ENCODE peak calls at places on chromosomes 7 and 10, in nine cellular contexts. V is heart left ventricle, S is suprapubic skin, X is gastrocnemius medialis, P is uterus, A is A549, U is stomach, T is right lobe of liver, K is ovary. Z is an unnamed sample.

GRCh38 chr10:91162050-91162494 is 58.4 kb upstream of the PCGF5 start:
- DNase-seq in V (peak), S (no peak), X (no peak), P (no peak), A (peak), U (no peak), T (no peak), K (no peak), Z (no peak)

GRCh38 chr7:90594791-90595317 is 1.3 kb upstream of the CDK14 start:
- DNase-seq in V (peak), S (no peak), X (peak), P (peak), A (no peak), U (no peak), T (no peak), K (no peak), Z (no peak)

GRCh38 chr10:79090134-79090803 is 21.5 kb downstream of the ZMIZ1 start:
- DNase-seq in V (no peak), S (no peak), X (no peak), P (no peak), A (no peak), U (no peak), T (no peak), K (no peak), Z (no peak)

GRCh38 chr7:96548664-96549063 is 161.0 kb downstream of the SEM1 start:
- DNase-seq in V (no peak), S (no peak), X (no peak), P (no peak), A (peak), U (no peak), T (peak), K (no peak), Z (no peak)

GRCh38 chr10:77027576-77027975 is 610.0 kb downstream of the KCNMA1 start:
- DNase-seq in V (no peak), S (no peak), X (no peak), P (no peak), A (no peak), U (no peak), T (no peak), K (no peak), Z (no peak)

GRCh38 chr7:22885824-22886255 is 63.2 kb upstream of the TOMM7 start:
- DNase-seq in V (no peak), S (no peak), X (no peak), P (no peak), A (no peak), U (no peak), T (no peak), K (no peak), Z (no peak)

GRCh38 chr7:72805526-72806494 is 22.2 kb downstream of the TYW1B start:
- DNase-seq in V (no peak), S (no peak), X (no peak), P (no peak), A (no peak), U (no peak), T (no peak), K (no peak), Z (no peak)

GRCh38 chr7:43583424-43584199 is 704 bp downstream of the STK17A start:
- DNase-seq in V (peak), S (peak), X (peak), P (peak), A (no peak), U (peak), T (peak), K (peak), Z (no peak)

GRCh38 chr10:26779176-26779860 is 81.4 kb downstream of the ABI1 start:
- DNase-seq in V (no peak), S (no peak), X (no peak), P (no peak), A (no peak), U (no peak), T (no peak), K (no peak), Z (no peak)

GRCh38 chr7:71739520-71740195 is 607.7 kb downstream of the GALNT17 start:
- DNase-seq in V (no peak), S (no peak), X (no peak), P (no peak), A (no peak), U (no peak), T (no peak), K (no peak), Z (peak)

GRCh38 chr10:77391605-77392235 is 245.9 kb downstream of the KCNMA1 start:
- DNase-seq in V (peak), S (peak), X (peak), P (peak), A (peak), U (peak), T (peak), K (peak), Z (no peak)

GRCh38 chr10:76333801-76334200 is 902.4 kb downstream of the LRMDA start:
- DNase-seq in V (no peak), S (no peak), X (no peak), P (no peak), A (no peak), U (no peak), T (no peak), K (no peak), Z (no peak)

GRCh38 chr10:50561266-50561665 is 62.5 kb downstream of the SGMS1 start:
- DNase-seq in V (no peak), S (no peak), X (no peak), P (no peak), A (no peak), U (no peak), T (no peak), K (no peak), Z (no peak)

GRCh38 chr10:95531041-95531809 is 29.9 kb downstream of the SORBS1 start:
- DNase-seq in V (no peak), S (no peak), X (no peak), P (no peak), A (no peak), U (no peak), T (no peak), K (no peak), Z (no peak)

GRCh38 chr10:130480491-130480890 is 344.3 kb downstream of the GLRX3 start:
- DNase-seq in V (no peak), S (no peak), X (no peak), P (no peak), A (no peak), U (no peak), T (no peak), K (no peak), Z (no peak)

GRCh38 chr10:64537931-64538330 is 1016.7 kb downstream of the REEP3 start:
- DNase-seq in V (no peak), S (no peak), X (no peak), P (no peak), A (no peak), U (no peak), T (no peak), K (no peak), Z (no peak)

GRCh38 chr7:50656141-50656895 is 91.1 kb upstream of the DDC start:
- DNase-seq in V (no peak), S (peak), X (peak), P (no peak), A (no peak), U (no peak), T (no peak), K (no peak), Z (no peak)

GRCh38 chr10:49632406-49633317 is 18.8 kb downstream of the CHAT start:
- DNase-seq in V (no peak), S (peak), X (no peak), P (no peak), A (no peak), U (no peak), T (no peak), K (no peak), Z (no peak)

GRCh38 chr7:50400114-50400513 is 50.0 kb downstream of the FIGNL1 start:
- DNase-seq in V (no peak), S (no peak), X (no peak), P (no peak), A (no peak), U (no peak), T (no peak), K (no peak), Z (no peak)

GRCh38 chr7:46811529-46811928 is 770.4 kb downstream of the TNS3 start:
- DNase-seq in V (peak), S (peak), X (peak), P (peak), A (no peak), U (no peak), T (no peak), K (peak), Z (no peak)

GRCh38 chr10:16843252-16843870 is 26.1 kb upstream of the RSU1 start:
- DNase-seq in V (peak), S (no peak), X (no peak), P (no peak), A (peak), U (no peak), T (no peak), K (no peak), Z (no peak)

GRCh38 chr7:73977626-73978618 is 50.1 kb upstream of the ELN start:
- DNase-seq in V (no peak), S (peak), X (no peak), P (peak), A (no peak), U (no peak), T (no peak), K (no peak), Z (peak)

GRCh38 chr7:129607471-129608120 is 3.9 kb upstream of the NRF1 start:
- DNase-seq in V (no peak), S (no peak), X (no peak), P (no peak), A (peak), U (no peak), T (no peak), K (no peak), Z (no peak)

GRCh38 chr7:79377097-79377496 is 76.4 kb downstream of the MAGI2 start:
- DNase-seq in V (no peak), S (no peak), X (no peak), P (no peak), A (no peak), U (no peak), T (no peak), K (no peak), Z (no peak)

GRCh38 chr10:133258818-133259602 is 17.7 kb downstream of the ADAM8 start:
- DNase-seq in V (peak), S (peak), X (peak), P (peak), A (peak), U (peak), T (no peak), K (peak), Z (no peak)

GRCh38 chr10:14050598-14050997 is 280.1 kb downstream of the FRMD4A start:
- DNase-seq in V (no peak), S (no peak), X (no peak), P (no peak), A (no peak), U (no peak), T (no peak), K (no peak), Z (no peak)

GRCh38 chr7:99409814-99410213 is 1.0 kb downstream of the BUD31 start:
- DNase-seq in V (no peak), S (no peak), X (no peak), P (no peak), A (no peak), U (no peak), T (no peak), K (no peak), Z (no peak)

GRCh38 chr7:760006-760405 is 32.9 kb upstream of the PRKAR1B start:
- DNase-seq in V (no peak), S (no peak), X (no peak), P (no peak), A (no peak), U (no peak), T (no peak), K (peak), Z (no peak)

GRCh38 chr7:117217636-117218035 is 105.2 kb downstream of the WNT2 start:
- DNase-seq in V (no peak), S (no peak), X (no peak), P (no peak), A (no peak), U (no peak), T (no peak), K (no peak), Z (no peak)

GRCh38 chr7:157521061-157521731 is 184.4 kb downstream of the DNAJB6 start:
- DNase-seq in V (no peak), S (peak), X (no peak), P (no peak), A (no peak), U (peak), T (peak), K (no peak), Z (no peak)

GRCh38 chr7:41942468-41943097 is 239.7 kb upstream of the INHBA start:
- DNase-seq in V (no peak), S (no peak), X (no peak), P (peak), A (no peak), U (no peak), T (peak), K (peak), Z (no peak)

GRCh38 chr7:92727755-92728154 is 108.6 kb downstream of the CDK6 start:
- DNase-seq in V (no peak), S (no peak), X (no peak), P (no peak), A (no peak), U (no peak), T (no peak), K (no peak), Z (no peak)

GRCh38 chr10:88582806-88583583 is at the start of gene RNLS:
- DNase-seq in V (peak), S (peak), X (peak), P (peak), A (peak), U (peak), T (peak), K (peak), Z (peak)
- TF ChIP-seq POLR2A in V (no peak), S (peak), X (no peak), P (peak), A (peak), U (no peak), T (peak), K (peak), Z (no peak)

GRCh38 chr7:38398725-38399321 is 125.4 kb upstream of the TARP start:
- DNase-seq in V (no peak), S (no peak), X (no peak), P (peak), A (peak), U (peak), T (no peak), K (peak), Z (no peak)
- TF ChIP-seq CTCF in V (peak), S (peak), X (peak), P (peak), A (peak), U (peak), T (peak), K (peak), Z (peak)

DNA sequence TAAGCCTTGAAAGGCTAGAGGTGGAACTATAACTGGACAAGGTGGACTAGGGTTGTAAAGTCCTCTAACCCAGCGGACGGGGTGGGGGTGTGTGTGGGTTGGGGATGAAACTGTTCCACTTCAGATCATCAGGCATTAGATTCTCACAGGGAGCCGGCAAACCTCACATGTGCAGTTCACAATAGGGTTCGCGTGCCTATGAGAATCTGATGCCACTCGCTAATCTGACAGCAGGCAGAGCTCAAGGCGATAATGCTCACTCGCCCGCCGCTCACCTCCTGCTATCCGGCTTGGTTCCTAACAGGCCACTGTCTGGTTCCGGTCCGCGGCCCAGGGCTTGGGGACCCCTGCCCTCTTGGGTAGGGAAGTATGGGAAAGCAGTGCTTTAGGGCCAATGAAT is 984 bp upstream of the ERLIN1 start:
- DNase-seq in V (no peak), S (peak), X (no peak), P (no peak), A (no peak), U (no peak), T (no peak), K (peak), Z (no peak)
- TF ChIP-seq POLR2A in V (no peak), S (no peak), X (no peak), P (no peak), A (no peak), U (no peak), T (no peak), K (no peak), Z (no peak)

DNA sequence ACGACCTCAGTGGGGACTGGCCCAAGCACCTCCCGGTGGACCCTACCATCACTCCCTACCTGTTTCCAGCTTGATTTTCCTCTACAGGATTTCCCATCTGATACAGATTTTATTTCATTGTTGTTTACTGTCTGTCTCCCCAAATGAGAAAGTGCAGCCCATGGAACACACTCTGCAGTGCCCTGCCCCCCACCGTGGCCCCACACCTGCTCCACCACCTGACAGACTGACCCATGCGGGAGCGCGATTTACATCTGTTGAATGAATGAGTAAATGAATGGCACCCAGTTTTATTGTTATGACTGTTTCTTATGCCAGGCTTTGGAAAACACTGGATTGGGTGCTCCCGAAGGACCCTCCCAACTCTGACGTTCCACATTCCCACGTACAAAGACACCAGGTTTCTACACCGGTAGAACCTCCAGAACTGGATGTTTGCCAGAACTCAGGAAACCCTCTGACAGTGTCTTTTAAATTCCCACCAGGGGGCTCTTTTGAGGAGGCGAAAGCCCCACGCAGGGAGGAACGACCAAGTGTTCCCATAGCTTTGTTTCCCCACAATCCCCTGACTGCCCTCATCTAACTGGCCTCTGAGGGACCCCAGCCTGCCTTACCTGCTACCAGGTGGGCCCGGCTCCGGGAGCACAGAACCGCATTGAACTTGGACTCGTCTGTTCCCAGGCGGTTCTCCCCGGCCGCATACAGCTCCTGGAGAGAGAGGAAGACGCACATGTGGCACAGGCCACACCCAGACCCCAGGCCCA is 29.0 kb downstream of the PLAC9 start:
- DNase-seq in V (no peak), S (no peak), X (no peak), P (no peak), A (no peak), U (no peak), T (peak), K (no peak), Z (no peak)
- TF ChIP-seq CTCF in V (no peak), S (no peak), X (no peak), P (no peak), A (no peak), U (no peak), T (peak), K (no peak), Z (no peak)

DNA sequence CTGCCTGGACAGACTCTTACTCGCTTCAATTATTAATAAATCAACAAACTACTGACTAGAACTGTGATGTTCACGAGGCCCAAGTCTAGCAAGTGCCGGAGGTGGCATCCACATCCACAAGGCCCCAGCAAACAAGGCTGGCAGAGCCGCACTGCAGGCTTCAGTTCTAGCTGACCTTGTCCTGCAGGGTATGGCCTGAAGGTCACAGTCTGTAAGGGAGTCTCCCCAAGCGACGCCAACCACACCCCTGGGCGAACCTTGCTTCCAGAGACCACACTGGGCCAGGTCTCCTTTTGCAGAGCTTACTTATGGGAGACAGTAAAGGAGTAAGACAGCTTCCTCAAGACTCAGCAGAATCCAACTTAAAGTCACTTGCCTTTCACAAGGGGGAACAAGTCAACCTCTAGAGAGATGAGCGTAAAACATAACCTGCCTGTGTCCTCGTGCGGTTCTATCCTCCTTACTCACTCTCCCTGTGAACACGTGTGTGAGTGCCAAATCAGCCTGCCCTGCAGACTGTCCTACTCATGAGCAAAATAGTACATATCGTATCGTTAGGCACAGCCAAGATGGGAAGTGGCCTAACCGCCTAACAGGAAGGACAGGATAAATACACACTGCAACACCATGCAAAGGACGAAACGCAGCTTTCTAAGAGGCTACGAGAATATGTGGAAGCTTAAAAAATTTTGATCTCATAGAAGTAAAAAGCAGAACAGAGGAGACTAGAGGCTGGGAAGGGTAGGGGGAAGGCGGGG is 22.7 kb downstream of the FAM53B start:
- DNase-seq in V (peak), S (peak), X (peak), P (no peak), A (no peak), U (no peak), T (no peak), K (no peak), Z (no peak)
- TF ChIP-seq POLR2A in V (no peak), S (no peak), X (peak), P (no peak), A (no peak), U (no peak), T (no peak), K (no peak), Z (no peak)

GRCh38 chr7:121605297-121605640 is 209.2 kb upstream of the FAM3C start:
- DNase-seq in V (no peak), S (no peak), X (no peak), P (no peak), A (no peak), U (no peak), T (no peak), K (no peak), Z (no peak)
- TF ChIP-seq CTCF in V (no peak), S (peak), X (no peak), P (no peak), A (no peak), U (peak), T (no peak), K (no peak), Z (no peak)

GRCh38 chr7:150372271-150373048 is 3.8 kb downstream of the REPIN1 start:
- DNase-seq in V (no peak), S (no peak), X (no peak), P (no peak), A (no peak), U (no peak), T (no peak), K (no peak), Z (no peak)
- TF ChIP-seq POLR2A in V (no peak), S (no peak), X (no peak), P (no peak), A (no peak), U (no peak), T (no peak), K (no peak), Z (no peak)

DNA sequence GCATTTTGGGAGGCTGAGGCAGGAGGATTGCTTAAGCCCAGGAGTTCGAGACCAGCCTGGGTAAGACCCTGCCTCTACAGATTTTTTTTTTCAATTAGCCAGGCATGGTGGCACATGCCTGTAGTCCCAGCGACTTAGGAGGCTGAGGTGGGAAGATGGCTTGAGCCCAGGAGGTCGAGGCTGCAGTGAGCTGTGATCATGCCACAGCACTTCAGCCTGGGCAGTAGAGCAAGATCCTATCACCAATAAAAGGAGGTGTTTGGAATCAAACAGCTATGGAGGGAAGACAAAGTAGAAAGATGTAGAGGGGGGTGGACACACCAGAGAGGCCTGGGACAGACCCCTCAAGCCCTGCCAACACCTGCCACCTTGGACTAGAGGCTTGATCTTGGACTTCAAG is 9.1 kb upstream of the TNRC18 start:
- DNase-seq in V (no peak), S (no peak), X (no peak), P (no peak), A (no peak), U (no peak), T (no peak), K (no peak), Z (no peak)
- TF ChIP-seq CTCF in V (no peak), S (no peak), X (no peak), P (no peak), A (no peak), U (no peak), T (no peak), K (no peak), Z (no peak)

Z was measured in esophagus muscularis mucosa.